ENCODE peak calls at places on chromosomes 13 and 19, in four cellular contexts. L is WTC11, R is HepG2, Y is K562. X is an unnamed sample.

GRCh38 chr13:88031980-88032562 is 360.9 kb downstream of the SLITRK5 start:
- DNase-seq in R (no peak), Y (no peak), L (no peak), X (no peak)

GRCh38 chr13:23794267-23795161 is 94.7 kb downstream of the MIPEP start:
- DNase-seq in Y (no peak), R (no peak), L (no peak), X (peak)

GRCh38 chr19:53541971-53542370 is 4.0 kb downstream of the ZNF331 start:
- DNase-seq in L (no peak), Y (no peak), R (no peak), X (no peak)

GRCh38 chr19:33406521-33407139 is 33.1 kb downstream of the CEBPG start:
- DNase-seq in L (peak), R (peak), Y (peak), X (no peak)

GRCh38 chr13:109166807-109167206 is 537.4 kb downstream of the MYO16 start:
- DNase-seq in L (no peak), Y (no peak), R (no peak), X (no peak)

GRCh38 chr13:65656740-65657329 is 1573.3 kb downstream of the PCDH9 start:
- DNase-seq in R (no peak), Y (no peak), L (no peak), X (no peak)

GRCh38 chr13:97142452-97142851 is 79.7 kb upstream of the MBNL2 start:
- DNase-seq in Y (peak), R (peak), L (peak), X (no peak)

GRCh38 chr19:38970664-38971532 is 4.6 kb downstream of the FBXO17 start:
- DNase-seq in Y (no peak), L (no peak), R (no peak), X (no peak)

GRCh38 chr13:20156711-20157110 is 4.1 kb downstream of the GJA3 start:
- DNase-seq in R (no peak), L (no peak), Y (no peak), X (no peak)

GRCh38 chr19:13057147-13057572 is 45.5 kb downstream of the LYL1 start:
- DNase-seq in Y (no peak), R (peak), L (no peak), X (no peak)

GRCh38 chr19:56156768-56157167 is 15.7 kb downstream of the ZNF444 start:
- DNase-seq in Y (no peak), L (no peak), R (no peak), X (no peak)

GRCh38 chr13:65959305-65959704 is 1270.8 kb downstream of the PCDH9 start:
- DNase-seq in Y (no peak), L (no peak), R (no peak), X (no peak)

GRCh38 chr13:66520511-66521390 is 709.4 kb downstream of the PCDH9 start:
- DNase-seq in Y (no peak), L (no peak), R (no peak), X (no peak)

GRCh38 chr19:11322269-11323024 is 17.0 kb downstream of the RAB3D start:
- DNase-seq in R (no peak), L (no peak), Y (no peak), X (no peak)

GRCh38 chr19:43934055-43934984 is 762 bp downstream of the ZNF45 start:
- DNase-seq in Y (peak), L (no peak), R (no peak), X (no peak)

GRCh38 chr19:33241530-33242101 is 16.0 kb upstream of the SLC7A10 start:
- DNase-seq in L (peak), R (no peak), Y (peak), X (no peak)

GRCh38 chr19:43759515-43759914 is 4.8 kb upstream of the SMG9 start:
- DNase-seq in Y (no peak), L (no peak), R (peak), X (no peak)

GRCh38 chr19:40750035-40750284 is 317 bp downstream of the ACTMAP start:
- DNase-seq in Y (no peak), R (no peak), L (no peak), X (no peak)

GRCh38 chr19:3606174-3606689 is 443 bp downstream of the TBXA2R start:
- DNase-seq in Y (peak), L (peak), R (no peak), X (no peak)

GRCh38 chr13:114079601-114080536 is 52.6 kb downstream of the RASA3 start:
- DNase-seq in L (peak), R (no peak), Y (no peak), X (no peak)

GRCh38 chr19:12938536-12939291 is at the start of gene CALR:
- DNase-seq in R (no peak), L (no peak), Y (no peak), X (no peak)

GRCh38 chr19:14554382-14554812 is 17.5 kb downstream of the NDUFB7 start:
- DNase-seq in R (peak), L (no peak), Y (no peak), X (no peak)

GRCh38 chr19:43700368-43701015 is 15.4 kb upstream of the IRGC start:
- DNase-seq in R (no peak), L (no peak), Y (no peak), X (no peak)

DNA sequence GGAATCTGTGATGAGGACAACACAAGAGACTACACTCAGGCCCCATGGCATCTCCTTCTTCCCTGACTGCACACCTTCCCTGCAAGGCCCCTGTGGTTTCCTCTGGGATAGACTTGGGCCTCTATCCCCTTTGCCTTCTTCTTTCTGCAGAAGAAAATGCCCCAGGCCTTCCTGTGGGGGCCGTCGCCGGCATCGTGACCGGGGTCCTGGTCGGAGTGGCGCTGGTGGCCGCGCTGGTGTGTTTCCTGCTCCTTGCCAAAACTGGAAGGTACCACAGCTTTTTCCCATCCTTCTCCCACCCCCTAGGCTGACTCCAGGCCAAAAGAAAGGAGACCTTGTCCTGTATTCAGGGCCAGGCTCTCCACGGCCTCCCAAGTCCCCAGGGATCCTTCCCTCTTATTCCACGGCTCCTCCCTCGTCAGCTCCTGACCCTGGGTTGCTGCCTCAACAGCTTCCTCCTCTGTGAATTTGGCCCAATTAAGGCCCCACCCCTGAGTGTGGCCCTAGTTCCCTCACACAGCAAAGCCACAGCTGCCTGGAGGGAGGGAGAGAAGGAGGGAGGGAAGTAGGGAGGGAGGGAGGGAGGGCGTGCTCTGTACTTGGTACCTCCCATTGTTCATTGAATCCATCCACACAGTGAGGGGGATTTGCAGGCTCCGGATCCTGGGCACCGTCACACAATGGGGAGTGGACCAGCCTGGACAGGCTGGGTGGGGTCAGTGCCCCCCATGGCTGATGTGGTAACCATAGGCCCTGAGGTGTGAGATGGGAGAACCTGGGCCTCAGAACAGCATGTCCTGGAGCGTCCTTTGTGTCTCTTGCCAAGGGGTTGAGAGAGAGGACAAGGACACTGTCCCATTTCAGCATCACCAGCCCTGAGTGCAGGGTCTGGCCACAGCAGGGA is 12.5 kb downstream of the CEACAM3 start:
- DNase-seq in R (no peak), L (no peak), Y (no peak), X (no peak)
- TF ChIP-seq CREM in R (no peak), L (no peak), Y (no peak), X (no peak)

DNA sequence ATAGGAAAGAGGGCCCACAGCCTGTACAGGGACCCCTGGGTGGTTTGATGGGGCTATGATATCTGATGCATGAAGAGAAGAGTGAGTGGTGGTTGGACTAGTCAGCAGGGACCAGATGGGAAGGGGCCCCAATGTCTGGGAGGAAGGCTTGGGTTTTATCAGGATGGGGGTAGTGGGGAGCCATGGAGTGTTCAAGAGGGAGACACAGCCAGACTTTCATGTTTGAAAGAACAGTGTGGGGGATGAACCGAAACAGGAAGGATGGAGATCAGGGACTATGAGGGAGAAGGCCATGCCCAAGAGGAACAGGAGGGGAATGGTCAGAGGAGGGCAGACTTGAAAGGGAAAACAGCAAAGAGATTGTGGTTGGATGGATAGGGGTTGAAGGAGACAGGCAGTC is 63.1 kb downstream of the UNC13A start:
- DNase-seq in L (no peak), Y (no peak), R (no peak), X (no peak)
- TF ChIP-seq CREM in L (no peak), Y (no peak), R (no peak), X (no peak)

GRCh38 chr13:31234729-31235128 is 35.0 kb downstream of the B3GLCT start:
- DNase-seq in Y (no peak), R (peak), L (no peak), X (no peak)
- TF ChIP-seq CREM in Y (no peak), R (no peak), L (no peak), X (no peak)

DNA sequence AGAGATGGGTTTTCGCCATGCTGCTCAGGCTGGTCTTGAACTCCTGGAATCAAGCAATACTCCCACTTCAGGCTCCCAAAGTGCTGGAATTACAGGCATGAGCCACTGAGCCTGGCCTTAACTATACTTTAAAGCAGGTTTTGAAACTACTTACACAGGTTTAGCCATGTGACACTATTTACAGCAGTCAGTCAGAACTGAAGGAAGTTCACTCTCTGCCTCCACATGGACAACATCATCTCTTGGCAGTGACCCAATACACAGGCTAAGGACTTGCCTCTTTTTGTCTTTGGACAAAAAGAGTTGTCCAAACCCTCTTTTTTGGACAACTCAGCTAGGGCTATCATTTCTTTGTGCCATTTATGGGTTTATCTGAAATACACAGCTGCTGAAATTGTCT is 89.0 kb upstream of the CLDN10 start:
- DNase-seq in Y (no peak), L (no peak), R (no peak), X (no peak)
- TF ChIP-seq CREM in Y (no peak), L (no peak), R (no peak), X (no peak)

DNA sequence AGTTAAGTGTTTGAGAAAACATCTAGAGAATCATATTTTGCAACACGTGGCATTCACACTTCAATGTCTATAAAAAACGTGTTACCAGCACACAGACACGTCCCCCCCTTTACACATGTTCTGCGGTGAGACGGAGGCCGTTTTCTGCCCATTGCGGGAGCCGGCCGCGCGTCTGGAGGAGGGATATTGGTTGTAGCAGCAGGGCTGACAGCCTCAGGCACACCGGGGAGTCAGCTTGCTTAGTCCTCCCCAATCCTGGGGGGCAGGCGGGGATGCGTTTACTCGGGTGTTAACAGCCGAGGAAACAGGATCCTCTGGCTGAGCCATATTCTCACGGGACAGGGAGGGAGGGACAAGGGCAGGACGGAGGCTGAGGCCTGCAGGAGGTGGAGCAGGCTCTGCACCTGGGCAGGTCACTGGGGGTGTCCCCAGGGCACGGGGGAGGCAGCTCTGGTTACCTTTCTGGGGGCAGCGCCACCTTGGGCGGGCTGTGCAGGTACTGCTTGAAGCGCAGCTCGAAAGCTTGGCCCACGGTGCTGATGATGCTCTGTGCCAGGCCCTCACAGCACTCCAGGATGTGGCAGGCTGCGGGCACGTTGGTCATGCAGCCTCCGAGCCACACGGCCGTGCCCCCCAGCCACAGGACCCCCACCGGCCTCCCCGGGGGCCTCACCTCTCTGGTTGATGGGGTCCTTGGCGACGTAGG is 25.0 kb downstream of the SHC2 start:
- DNase-seq in R (no peak), Y (no peak), L (no peak), X (no peak)
- TF ChIP-seq CREM in R (no peak), Y (no peak), L (no peak), X (no peak)

GRCh38 chr19:6752257-6753177 is 13.0 kb downstream of the TRIP10 start:
- DNase-seq in Y (no peak), R (peak), L (peak), X (no peak)
- TF ChIP-seq CREM in Y (no peak), R (no peak), L (no peak), X (no peak)

GRCh38 chr13:59780058-59780457 is 383.7 kb downstream of the DIAPH3 start:
- DNase-seq in L (no peak), R (no peak), Y (no peak), X (no peak)

GRCh38 chr13:59782696-59783095 is 381.0 kb downstream of the DIAPH3 start:
- DNase-seq in R (no peak), Y (no peak), L (no peak), X (no peak)

GRCh38 chr13:59774511-59774911 is 389.2 kb downstream of the DIAPH3 start:
- DNase-seq in L (no peak), R (peak), Y (no peak), X (no peak)

GRCh38 chr13:59771272-59771671 is 392.5 kb downstream of the DIAPH3 start:
- DNase-seq in Y (no peak), L (no peak), R (peak), X (no peak)

DNA sequence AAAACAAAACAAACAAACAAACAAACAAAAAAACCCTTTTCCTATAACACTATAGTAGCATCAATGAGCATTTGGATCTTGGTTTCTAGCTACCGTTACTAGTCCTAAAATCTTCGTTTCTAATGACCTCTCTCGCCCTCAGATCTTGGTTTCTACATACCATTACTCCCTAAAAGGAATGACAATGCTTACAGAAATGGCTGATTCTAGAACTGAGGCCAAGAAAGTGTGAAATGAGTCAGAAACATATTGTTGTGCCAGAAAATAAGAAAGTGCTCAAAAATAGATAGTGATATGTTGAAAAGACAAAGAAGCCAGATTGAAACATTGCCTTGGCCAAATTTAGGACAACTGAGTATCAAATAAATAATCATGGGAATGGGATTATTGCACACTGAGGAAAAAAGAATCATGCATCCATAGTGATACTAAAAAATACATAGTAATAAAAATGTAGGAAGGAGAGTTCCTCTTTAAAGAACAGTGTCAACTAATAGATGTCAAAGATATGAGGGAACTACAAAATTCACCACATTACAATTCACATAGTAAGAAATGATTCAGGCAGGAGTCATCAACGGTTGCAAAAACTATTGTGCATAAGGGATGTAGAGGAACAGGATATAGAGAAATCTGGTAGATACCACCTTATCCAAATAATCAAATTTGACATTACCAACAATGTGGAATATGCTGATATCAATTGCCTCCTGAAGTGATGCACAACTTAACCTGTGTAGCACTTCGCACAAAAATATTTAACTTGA is 386.6 kb downstream of the DIAPH3 start:
- DNase-seq in Y (no peak), R (no peak), L (no peak), X (peak)
- TF ChIP-seq CREM in Y (no peak), R (no peak), L (no peak), X (no peak)

X was measured in GM12878.